ENCODE peak calls at places on chromosomes 7 and 10, in seven cellular contexts. P, K, T, J, B, V and E are unnamed samples.

GRCh38 chr10:100612601-100613595 is 77.2 kb downstream of the HIF1AN start:
- DNase-seq in P (no peak), J (no peak), K (no peak), T (no peak), B (no peak), V (no peak), E (no peak)

GRCh38 chr10:12287772-12288171 is 61.6 kb upstream of the CAMK1D start:
- DNase-seq in T (no peak), J (no peak), P (no peak), K (no peak), B (no peak), V (no peak), E (no peak)

GRCh38 chr10:3415878-3416605 is 243.5 kb upstream of the PITRM1 start:
- DNase-seq in T (no peak), B (no peak), P (no peak), V (no peak), K (no peak), J (no peak), E (no peak)

GRCh38 chr10:118842826-118843624 is 88.3 kb upstream of the CACUL1 start:
- DNase-seq in T (no peak), J (no peak), V (no peak), P (no peak), K (no peak), B (no peak), E (no peak)

GRCh38 chr7:137923380-137923779 is 76.6 kb upstream of the DGKI start:
- DNase-seq in V (no peak), P (no peak), B (no peak), T (no peak), J (no peak), K (no peak), E (no peak)

GRCh38 chr10:78547905-78548304 is 514.2 kb downstream of the RPS24 start:
- DNase-seq in P (no peak), K (no peak), V (no peak), T (no peak), J (no peak), B (no peak), E (no peak)

GRCh38 chr10:124262971-124263370 is 155.8 kb downstream of the OAT start:
- DNase-seq in B (no peak), T (no peak), P (no peak), J (no peak), K (no peak), V (no peak), E (no peak)

GRCh38 chr7:45306752-45307305 is 149.2 kb downstream of the RAMP3 start:
- DNase-seq in J (no peak), V (no peak), B (no peak), K (no peak), P (no peak), T (no peak), E (no peak)

GRCh38 chr10:12417341-12417740 is 68.0 kb downstream of the CAMK1D start:
- DNase-seq in V (no peak), J (no peak), B (no peak), K (no peak), P (no peak), T (no peak), E (no peak)

GRCh38 chr10:103776878-103777591 is 78.3 kb downstream of the SH3PXD2A start:
- DNase-seq in V (no peak), P (no peak), K (no peak), B (no peak), J (no peak), T (no peak), E (no peak)